ENCODE peak calls at places on chromosomes 5 and 9, in four cellular contexts. One of them, this sample, is unnamed.
A peak's percentile ranks its signal among the peaks of the same experiment; 100 is the strongest.

GRCh38 chr9:115069302-115069701 is 48.7 kb downstream of the TNC start:
- DNase-seq in SK-N-SH: no peak
- DNase-seq in HepG2: no peak
- DNase-seq in K562: no peak
- DNase-seq in this sample: no peak

GRCh38 chr9:32500768-32501167 is 25.2 kb downstream of the RIGI start:
- DNase-seq in SK-N-SH: no peak
- DNase-seq in HepG2: peak; percentile 12
- DNase-seq in K562: no peak
- DNase-seq in this sample: no peak

GRCh38 chr5:102583663-102584062 is 84.9 kb upstream of the SLCO6A1 start:
- DNase-seq in SK-N-SH: peak; percentile 8
- DNase-seq in HepG2: no peak
- DNase-seq in K562: peak; percentile 9
- DNase-seq in this sample: no peak

GRCh38 chr5:36635721-36636390 is 29.4 kb downstream of the SLC1A3 start:
- DNase-seq in SK-N-SH: no peak
- DNase-seq in HepG2: no peak
- DNase-seq in K562: no peak
- DNase-seq in this sample: no peak

GRCh38 chr5:126402591-126402990 is 20.6 kb upstream of the GRAMD2B start:
- DNase-seq in SK-N-SH: no peak
- DNase-seq in HepG2: no peak
- DNase-seq in K562: no peak
- DNase-seq in this sample: no peak

GRCh38 chr9:20570756-20571155 is 51.5 kb downstream of the MLLT3 start:
- DNase-seq in SK-N-SH: no peak
- DNase-seq in HepG2: peak; percentile 64
- DNase-seq in K562: no peak
- DNase-seq in this sample: no peak

GRCh38 chr5:134077926-134078580 is 36.4 kb upstream of the TCF7 start:
- DNase-seq in SK-N-SH: no peak
- DNase-seq in HepG2: no peak
- DNase-seq in K562: no peak
- DNase-seq in this sample: no peak

GRCh38 chr5:156329197-156329611 is 2.2 kb downstream of the SGCD start:
- DNase-seq in SK-N-SH: no peak
- DNase-seq in HepG2: no peak
- DNase-seq in K562: no peak
- DNase-seq in this sample: no peak

GRCh38 chr5:126384985-126385384 is 38.2 kb upstream of the GRAMD2B start:
- DNase-seq in SK-N-SH: no peak
- DNase-seq in HepG2: no peak
- DNase-seq in K562: no peak
- DNase-seq in this sample: no peak

GRCh38 chr5:133240425-133241091 is 188.7 kb downstream of the HSPA4 start:
- DNase-seq in SK-N-SH: peak; percentile 45
- DNase-seq in HepG2: peak; percentile 90
- DNase-seq in K562: peak; percentile 93
- DNase-seq in this sample: no peak

GRCh38 chr5:87302061-87302460 is 34.4 kb downstream of the RASA1 start:
- DNase-seq in SK-N-SH: no peak
- DNase-seq in HepG2: no peak
- DNase-seq in K562: no peak
- DNase-seq in this sample: no peak

GRCh38 chr5:149408252-149409099 is 29.4 kb upstream of the IL17B start:
- DNase-seq in SK-N-SH: no peak
- DNase-seq in HepG2: no peak
- DNase-seq in K562: no peak
- DNase-seq in this sample: no peak

GRCh38 chr9:89489548-89490527 is 8.1 kb downstream of the SEMA4D start:
- DNase-seq in SK-N-SH: no peak
- DNase-seq in HepG2: no peak
- DNase-seq in K562: no peak
- DNase-seq in this sample: no peak

GRCh38 chr9:12855066-12855465 is 80.2 kb downstream of the LURAP1L start:
- DNase-seq in SK-N-SH: no peak
- DNase-seq in HepG2: no peak
- DNase-seq in K562: no peak
- DNase-seq in this sample: no peak

GRCh38 chr9:92706218-92706940 is 36.4 kb upstream of the IPPK start:
- DNase-seq in SK-N-SH: no peak
- DNase-seq in HepG2: peak; percentile 35
- DNase-seq in K562: peak; percentile 17
- DNase-seq in this sample: no peak

GRCh38 chr9:30039712-30040111 is 2344.7 kb upstream of the ACO1 start:
- DNase-seq in SK-N-SH: peak; percentile 10
- DNase-seq in HepG2: no peak
- DNase-seq in K562: no peak
- DNase-seq in this sample: no peak

GRCh38 chr5:146624179-146624578 is 108.2 kb upstream of the GPR151 start:
- DNase-seq in SK-N-SH: no peak
- DNase-seq in HepG2: no peak
- DNase-seq in K562: no peak
- DNase-seq in this sample: no peak

GRCh38 chr9:1050125-1050895 is at the start of gene DMRT2:
- DNase-seq in SK-N-SH: peak; percentile 86
- DNase-seq in HepG2: peak; percentile 51
- DNase-seq in K562: peak; percentile 35
- DNase-seq in this sample: peak; percentile 92

GRCh38 chr5:153623906-153624765 is 133.7 kb downstream of the GRIA1 start:
- DNase-seq in SK-N-SH: no peak
- DNase-seq in HepG2: no peak
- DNase-seq in K562: no peak
- DNase-seq in this sample: no peak

GRCh38 chr5:177412603-177413233 is 3.4 kb upstream of the F12 start:
- DNase-seq in SK-N-SH: no peak
- DNase-seq in HepG2: no peak
- DNase-seq in K562: no peak
- DNase-seq in this sample: no peak

DNA sequence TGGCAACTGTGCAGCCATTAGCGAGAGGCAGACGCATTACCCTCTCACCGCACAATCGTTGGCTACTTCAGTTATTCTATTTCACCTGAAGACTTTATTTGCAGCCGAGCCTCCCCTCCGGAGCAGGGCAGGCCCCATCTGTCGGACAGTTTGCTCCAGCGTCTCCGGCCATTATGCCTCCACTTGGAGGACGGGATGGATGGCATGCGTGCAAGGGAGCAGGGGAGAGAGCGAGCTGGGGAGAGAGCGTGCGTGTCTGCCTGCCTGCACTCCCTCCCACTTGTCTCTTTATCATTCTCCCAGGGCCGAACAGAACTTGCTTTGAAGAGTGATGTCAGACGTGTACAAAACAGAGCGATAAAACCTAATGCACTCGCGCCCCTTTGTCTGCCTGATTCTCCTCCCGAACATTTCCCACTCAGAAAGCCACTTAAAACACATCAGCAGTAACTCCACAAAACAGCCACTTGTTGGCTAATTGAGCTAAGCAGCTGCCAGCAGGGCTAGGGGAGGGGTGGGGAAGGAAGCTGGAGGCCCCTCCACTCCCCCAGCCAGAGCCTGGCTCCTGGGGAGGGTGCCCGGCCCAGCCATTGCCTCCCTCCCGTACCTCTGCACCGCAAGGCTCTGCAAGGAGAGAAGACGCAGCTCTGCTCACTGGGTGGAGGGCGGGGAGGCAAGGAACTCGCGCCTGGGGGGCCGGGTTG is 43.4 kb upstream of the FUBP3 start:
- DNase-seq in SK-N-SH: no peak
- DNase-seq in HepG2: peak; percentile 25
- DNase-seq in K562: peak; percentile 60
- DNase-seq in this sample: no peak
- TF ChIP-seq CHD2 in SK-N-SH: no peak
- TF ChIP-seq CHD2 in HepG2: no peak
- TF ChIP-seq CHD2 in K562: no peak
- TF ChIP-seq CHD2 in this sample: no peak

DNA sequence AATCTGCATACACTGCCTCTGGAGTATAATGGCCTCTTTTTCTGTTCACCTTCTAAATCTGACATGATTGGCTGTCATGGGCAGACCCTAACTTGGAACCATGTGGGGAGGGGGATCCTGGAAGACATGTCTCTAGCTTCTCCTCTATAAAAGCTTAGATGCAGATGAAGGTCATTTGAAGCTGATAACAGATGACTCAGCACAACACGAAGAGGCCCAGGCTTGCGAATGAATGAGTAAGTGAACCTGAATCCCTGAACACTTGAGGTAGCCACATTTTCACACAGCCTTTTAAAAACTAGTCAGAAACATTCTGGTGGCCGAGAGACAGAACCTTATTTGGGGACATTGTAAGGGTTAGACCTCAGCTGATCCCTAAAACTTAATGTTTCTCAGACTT is 282.6 kb downstream of the ELAVL2 start:
- DNase-seq in SK-N-SH: no peak
- DNase-seq in HepG2: no peak
- DNase-seq in K562: no peak
- DNase-seq in this sample: no peak
- H3K4me1 ChIP-seq in SK-N-SH: no peaks in the 10 kb centered on the region
- H3K4me1 ChIP-seq in HepG2: no peaks in the 10 kb centered on the region
- H3K4me1 ChIP-seq in K562: no peaks in the 10 kb centered on the region
- H3K4me1 ChIP-seq in this sample: no peaks in the 10 kb centered on the region

GRCh38 chr9:77276799-77277198 is 99.5 kb downstream of the VPS13A start:
- DNase-seq in SK-N-SH: no peak
- DNase-seq in HepG2: no peak
- DNase-seq in K562: no peak
- DNase-seq in this sample: no peak

DNA sequence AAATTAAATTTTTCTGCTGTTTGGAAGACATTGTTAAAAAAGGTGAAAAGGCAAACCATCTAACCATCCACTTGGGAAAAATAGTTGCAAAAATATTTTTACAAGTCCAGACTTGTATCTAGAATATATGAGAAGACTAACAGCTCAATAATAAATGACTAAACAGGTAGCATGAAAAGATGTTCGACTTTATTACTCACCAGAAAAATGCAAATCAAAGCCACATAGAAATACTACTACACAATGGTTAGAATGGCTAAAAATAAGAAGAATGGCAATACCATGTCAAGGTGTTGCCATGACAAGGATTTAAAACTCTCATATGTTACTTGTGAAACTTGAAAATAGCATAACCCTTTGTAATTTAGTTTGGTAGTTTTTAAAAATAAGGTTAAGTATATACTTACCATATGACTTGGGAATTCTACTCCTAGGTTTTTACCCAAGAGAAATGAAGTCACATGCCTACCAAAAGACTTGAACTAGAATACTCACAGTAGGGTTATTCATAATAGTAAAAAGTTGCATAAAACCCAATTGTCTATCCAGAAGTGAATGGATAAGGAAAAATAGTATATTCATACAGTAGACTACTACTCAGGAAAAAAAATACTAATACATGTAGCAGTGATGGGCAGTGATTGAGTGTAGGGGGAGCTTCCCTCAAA is 93.8 kb downstream of the VPS13A start:
- DNase-seq in SK-N-SH: no peak
- DNase-seq in HepG2: no peak
- DNase-seq in K562: no peak
- DNase-seq in this sample: no peak
- TF ChIP-seq CHD2 in SK-N-SH: no peak
- TF ChIP-seq CHD2 in HepG2: no peak
- TF ChIP-seq CHD2 in K562: no peak
- TF ChIP-seq CHD2 in this sample: no peak

DNA sequence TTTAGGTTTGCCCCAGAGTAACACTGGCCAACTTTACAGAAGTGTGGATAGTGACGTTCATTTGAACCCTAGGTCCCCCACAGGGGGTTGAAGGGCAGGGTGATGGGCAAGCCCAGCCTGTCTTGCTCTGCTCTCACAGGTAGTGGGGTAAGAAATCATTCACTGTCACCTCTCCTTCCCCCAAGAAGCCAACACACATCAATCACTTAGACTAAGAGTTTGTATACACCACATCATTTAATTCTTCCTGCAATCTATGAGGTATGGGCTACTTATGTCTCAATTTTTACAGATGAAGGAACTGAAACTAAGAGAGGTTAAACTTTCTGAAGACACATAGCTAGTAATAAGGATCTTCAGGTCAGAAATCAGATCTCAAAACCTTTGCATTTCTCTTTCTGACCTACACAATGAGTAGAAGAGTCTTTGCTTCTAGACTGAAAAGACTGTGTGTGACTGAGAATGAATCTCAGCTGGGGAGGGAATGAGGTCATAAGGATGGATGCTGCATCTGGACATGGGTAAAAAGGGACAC is 80.9 kb upstream of the EQTN start:
- DNase-seq in SK-N-SH: no peak
- DNase-seq in HepG2: no peak
- DNase-seq in K562: no peak
- DNase-seq in this sample: no peak
- H3K4me1 ChIP-seq in SK-N-SH: no peaks in the 10 kb centered on the region
- H3K4me1 ChIP-seq in HepG2: peaks cover 16% of the 10 kb centered on the region
- H3K4me1 ChIP-seq in K562: peaks cover 6% of the 10 kb centered on the region
- H3K4me1 ChIP-seq in this sample: no peaks in the 10 kb centered on the region

DNA sequence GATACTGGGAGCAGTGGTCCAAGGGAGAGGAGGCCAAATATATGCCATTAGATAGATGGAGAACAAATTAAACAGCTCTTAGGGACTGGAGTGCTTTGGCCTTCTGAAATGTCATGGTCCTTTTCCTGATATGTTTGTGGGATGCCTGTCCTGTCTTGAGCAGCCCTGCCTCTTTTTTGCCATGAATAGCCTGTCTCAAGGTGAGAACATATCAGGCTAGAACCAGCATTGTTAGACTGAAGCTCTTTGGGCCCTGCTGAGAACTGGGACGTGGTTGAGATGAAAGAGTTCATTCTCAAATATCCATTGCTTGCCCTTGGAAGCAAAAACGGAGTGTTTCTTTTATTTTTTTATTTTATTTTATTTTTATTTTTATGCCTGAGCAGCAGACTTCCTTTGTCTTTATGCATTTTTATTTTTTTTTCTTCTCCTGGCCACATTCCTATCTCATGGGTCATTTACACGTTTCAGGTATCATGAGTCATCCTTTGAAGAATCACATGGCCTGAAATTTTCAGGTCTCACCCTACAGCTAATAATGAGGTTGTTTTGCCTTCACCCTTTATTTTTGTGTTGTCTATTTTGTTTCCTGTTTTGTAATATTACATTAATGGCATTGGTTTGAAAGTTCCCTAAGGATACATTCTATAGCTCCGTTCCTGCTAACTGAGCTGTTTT is 371.4 kb downstream of the PSAT1 start:
- DNase-seq in SK-N-SH: no peak
- DNase-seq in HepG2: no peak
- DNase-seq in K562: no peak
- DNase-seq in this sample: no peak
- TF ChIP-seq CHD2 in SK-N-SH: no peak
- TF ChIP-seq CHD2 in HepG2: no peak
- TF ChIP-seq CHD2 in K562: no peak
- TF ChIP-seq CHD2 in this sample: no peak

GRCh38 chr5:78591227-78591626 is 57.3 kb downstream of the LHFPL2 start:
- DNase-seq in SK-N-SH: no peak
- DNase-seq in HepG2: peak; percentile 54
- DNase-seq in K562: no peak
- DNase-seq in this sample: no peak

GRCh38 chr5:78592735-78593386 is 55.7 kb downstream of the LHFPL2 start:
- DNase-seq in SK-N-SH: no peak
- DNase-seq in HepG2: no peak
- DNase-seq in K562: no peak
- DNase-seq in this sample: no peak

GRCh38 chr5:78594014-78594413 is 54.6 kb downstream of the LHFPL2 start:
- DNase-seq in SK-N-SH: no peak
- DNase-seq in HepG2: no peak
- DNase-seq in K562: no peak
- DNase-seq in this sample: no peak

GRCh38 chr5:78593465-78593864 is 55.1 kb downstream of the LHFPL2 start:
- DNase-seq in SK-N-SH: no peak
- DNase-seq in HepG2: no peak
- DNase-seq in K562: no peak
- DNase-seq in this sample: no peak

GRCh38 chr5:78591972-78592700 is 56.4 kb downstream of the LHFPL2 start:
- DNase-seq in SK-N-SH: no peak
- DNase-seq in HepG2: no peak
- DNase-seq in K562: no peak
- DNase-seq in this sample: no peak
- H3K4me1 ChIP-seq in SK-N-SH: peaks cover 72% of the 10 kb centered on the region
- H3K4me1 ChIP-seq in HepG2: peaks cover 90% of the 10 kb centered on the region
- H3K4me1 ChIP-seq in K562: peaks cover 30% of the 10 kb centered on the region
- H3K4me1 ChIP-seq in this sample: no peaks in the 10 kb centered on the region

This sample was measured in H1.